ENCODE peak calls at places on chromosomes 2 and 18, in five cellular contexts. E, V, X, Y and J are unnamed samples.

GRCh38 chr2:122055541-122055940 is 300.1 kb downstream of the TSN start:
- DNase-seq in E (no peak), V (no peak), X (no peak), Y (no peak), J (no peak)

GRCh38 chr2:24400207-24400907 is 40.0 kb upstream of the ITSN2 start:
- DNase-seq in E (no peak), V (no peak), X (no peak), Y (no peak), J (no peak)

GRCh38 chr18:7924616-7925015 is 357.5 kb downstream of the PTPRM start:
- DNase-seq in E (no peak), V (no peak), X (no peak), Y (no peak), J (no peak)

GRCh38 chr2:211879323-211879722 is 659.3 kb downstream of the ERBB4 start:
- DNase-seq in E (no peak), V (no peak), X (no peak), Y (no peak), J (peak; percentile 41)

GRCh38 chr18:60846396-60846795 is 473.8 kb upstream of the MC4R start:
- DNase-seq in E (no peak), V (no peak), X (no peak), Y (no peak), J (no peak)

GRCh38 chr2:190532581-190532980 is 1.9 kb downstream of the NEMP2 start:
- DNase-seq in E (no peak), V (no peak), X (no peak), Y (no peak), J (no peak)

GRCh38 chr18:41004320-41004719 is 950.7 kb upstream of the PIK3C3 start:
- DNase-seq in E (no peak), V (no peak), X (no peak), Y (no peak), J (no peak)

GRCh38 chr2:12606472-12607000 is 110.2 kb upstream of the TRIB2 start:
- DNase-seq in E (peak; percentile 14), V (no peak), X (no peak), Y (no peak), J (peak; percentile 81)

GRCh38 chr2:12202702-12203101 is 456.3 kb downstream of the LPIN1 start:
- DNase-seq in E (peak; percentile 37), V (no peak), X (peak; percentile 10), Y (no peak), J (peak; percentile 14)

GRCh38 chr18:35524236-35524635 is 26.5 kb upstream of the INO80C start:
- DNase-seq in E (no peak), V (no peak), X (no peak), Y (no peak), J (no peak)

GRCh38 chr2:149329068-149329467 is 1.3 kb upstream of the LYPD6 start:
- DNase-seq in E (no peak), V (peak; percentile 35), X (no peak), Y (no peak), J (no peak)

GRCh38 chr2:70303186-70303585 is 1.3 kb upstream of the FAM136A start:
- DNase-seq in E (no peak), V (no peak), X (no peak), Y (no peak), J (no peak)

GRCh38 chr2:173160618-173161017 is 85.0 kb downstream of the MAP3K20 start:
- DNase-seq in E (no peak), V (no peak), X (no peak), Y (no peak), J (no peak)

GRCh38 chr2:7133521-7133920 is 216.3 kb downstream of the RNF144A start:
- DNase-seq in E (no peak), V (no peak), X (no peak), Y (no peak), J (no peak)

GRCh38 chr2:235493402-235493774 is 455 bp upstream of the AGAP1 start:
- DNase-seq in E (no peak), V (no peak), X (no peak), Y (no peak), J (peak; percentile 48)

GRCh38 chr2:231344851-231345250 is 50.7 kb upstream of the B3GNT7 start:
- DNase-seq in E (no peak), V (no peak), X (no peak), Y (no peak), J (no peak)

GRCh38 chr2:113847144-113847543 is 42.7 kb upstream of the ACTR3 start:
- DNase-seq in E (peak; percentile 9), V (no peak), X (no peak), Y (no peak), J (peak; percentile 54)

GRCh38 chr18:286515-287310 is 18.9 kb upstream of the THOC1 start:
- DNase-seq in E (no peak), V (no peak), X (no peak), Y (no peak), J (peak; percentile 69)

GRCh38 chr18:55685638-55686037 is 97.6 kb upstream of the TCF4 start:
- DNase-seq in E (no peak), V (no peak), X (no peak), Y (no peak), J (no peak)

GRCh38 chr2:34570266-34570872 is 971.3 kb upstream of the FAM98A start:
- DNase-seq in E (no peak), V (no peak), X (no peak), Y (no peak), J (no peak)

GRCh38 chr2:10191554-10191953 is 69.0 kb downstream of the RRM2 start:
- DNase-seq in E (no peak), V (no peak), X (no peak), Y (no peak), J (no peak)

GRCh38 chr2:157876066-157876770 is at the start of gene ACVR1:
- DNase-seq in E (peak; percentile 97), V (peak; percentile 94), X (peak; percentile 96), Y (peak; percentile 96), J (peak; percentile 97)
- TF ChIP-seq CTCF in E (peak; percentile 40), V (no peak), X (peak; percentile 37), Y (no peak), J (peak; percentile 13)

GRCh38 chr18:9711361-9712129 is 3.4 kb downstream of the RAB31 start:
- DNase-seq in E (no peak), V (no peak), X (no peak), Y (no peak), J (no peak)

GRCh38 chr18:9712130-9712577 is 4.1 kb downstream of the RAB31 start:
- DNase-seq in E (no peak), V (no peak), X (no peak), Y (no peak), J (no peak)

GRCh38 chr18:9708882-9709877 is 1.1 kb downstream of the RAB31 start:
- DNase-seq in E (peak; percentile 20), V (peak; percentile 27), X (no peak), Y (no peak), J (peak; percentile 56)

GRCh38 chr18:9708057-9708881 is at the start of gene RAB31:
- DNase-seq in E (peak; percentile 87), V (peak; percentile 56), X (no peak), Y (peak; percentile 66), J (peak; percentile 79)

DNA sequence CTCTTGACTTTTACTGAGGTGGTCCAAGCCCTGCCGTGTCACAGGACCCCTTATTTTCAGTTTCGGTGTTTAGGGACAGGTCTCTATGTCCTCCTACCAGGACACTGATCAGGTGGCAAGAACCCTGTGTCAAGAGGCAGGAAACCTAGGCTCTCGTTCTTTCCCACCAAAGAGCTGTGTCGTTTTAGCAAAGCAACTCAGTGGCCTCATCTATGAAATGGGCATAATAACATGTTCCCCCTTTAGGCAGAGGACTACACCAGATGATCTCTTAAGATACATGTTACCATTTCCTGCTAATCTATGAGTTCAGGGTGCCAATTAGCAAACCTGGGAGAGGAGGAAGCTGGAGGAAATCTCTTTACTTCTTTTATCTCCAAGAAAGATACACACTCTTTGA is 1.9 kb downstream of the RAB31 start:
- DNase-seq in E (no peak), V (no peak), X (no peak), Y (no peak), J (no peak)
- H3K4me3 ChIP-seq in E (no peak overlapping the region), V (no peak overlapping the region), X (no peak overlapping the region), Y (no peak overlapping the region), J (peak overlapping the region; percentile 90)

GRCh38 chr2:127697482-127698180 is 3.7 kb upstream of the SFT2D3 start:
- DNase-seq in E (no peak), V (no peak), X (no peak), Y (no peak), J (no peak)

GRCh38 chr2:127698553-127699355 is 2.5 kb upstream of the SFT2D3 start:
- DNase-seq in E (no peak), V (no peak), X (no peak), Y (no peak), J (no peak)

GRCh38 chr2:127700527-127701192 is 637 bp upstream of the SFT2D3 start:
- DNase-seq in E (peak; percentile 48), V (peak; percentile 90), X (no peak), Y (peak; percentile 46), J (no peak)

GRCh38 chr2:127694986-127695385 is 6.3 kb upstream of the SFT2D3 start:
- DNase-seq in E (no peak), V (no peak), X (no peak), Y (no peak), J (peak; percentile 76)

DNA sequence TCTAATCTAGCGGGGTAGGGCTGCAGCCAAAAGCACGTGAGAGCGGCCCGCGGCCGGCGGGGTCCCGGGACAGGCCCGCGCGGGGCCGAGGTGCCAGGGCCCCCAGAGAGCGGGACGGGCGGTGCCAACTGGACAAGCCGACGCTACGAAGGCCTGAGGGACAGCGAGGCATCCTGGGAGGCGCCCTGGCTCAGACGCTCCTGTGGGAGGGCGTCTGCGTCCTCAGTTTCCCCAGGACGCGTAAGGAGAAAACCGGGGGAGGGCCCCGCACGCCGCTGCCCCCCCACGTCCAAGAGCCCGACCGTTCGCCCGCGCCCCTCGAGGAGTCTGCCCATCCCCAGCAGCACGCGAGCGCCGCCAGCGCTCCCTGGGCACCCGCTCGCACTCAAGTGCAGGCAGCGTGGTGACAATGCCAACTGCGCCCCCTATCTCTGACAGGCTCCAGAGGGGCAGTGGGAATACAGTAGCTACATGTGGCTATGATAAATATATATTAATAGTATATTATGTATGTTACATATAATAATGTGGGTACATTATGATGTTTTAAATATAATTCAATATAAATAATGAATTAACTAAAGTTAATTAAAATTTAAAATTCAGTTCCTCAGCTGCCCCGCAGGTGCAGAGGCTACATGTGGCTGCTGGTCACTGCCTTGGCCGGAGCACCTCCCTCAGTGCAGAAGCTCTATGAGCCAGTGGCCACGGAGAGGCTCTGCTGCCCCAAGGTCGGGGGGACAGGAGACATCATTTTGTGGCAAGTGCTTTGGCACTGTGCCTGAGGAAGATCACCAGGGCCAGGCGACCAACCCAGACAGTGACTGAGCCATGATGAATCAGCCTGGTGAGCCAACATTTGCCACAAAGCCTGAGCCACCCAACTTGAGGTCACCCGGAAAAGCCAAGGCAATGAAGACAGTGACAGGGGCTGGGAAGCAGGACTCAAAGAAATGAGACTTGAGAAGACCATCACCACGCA is 5.5 kb upstream of the SFT2D3 start:
- DNase-seq in E (peak; percentile 78), V (peak; percentile 75), X (no peak), Y (peak; percentile 53), J (peak; percentile 16)
- TF ChIP-seq CTCF in E (peak; percentile 77), V (peak; percentile 48), X (peak; percentile 44), Y (no peak), J (peak; percentile 21)

GRCh38 chr2:206981739-206982336 is 42.5 kb downstream of the CPO start:
- DNase-seq in E (peak; percentile 69), V (peak; percentile 27), X (peak; percentile 47), Y (peak; percentile 23), J (peak; percentile 80)

GRCh38 chr2:206983156-206983875 is 44.0 kb downstream of the CPO start:
- DNase-seq in E (no peak), V (no peak), X (no peak), Y (no peak), J (no peak)

GRCh38 chr2:206984206-206984605 is 44.9 kb downstream of the CPO start:
- DNase-seq in E (no peak), V (no peak), X (peak; percentile 36), Y (no peak), J (no peak)

GRCh38 chr2:206981089-206981674 is 41.9 kb downstream of the CPO start:
- DNase-seq in E (peak; percentile 8), V (no peak), X (no peak), Y (no peak), J (no peak)

GRCh38 chr2:206982360-206982759 is 43.0 kb downstream of the CPO start:
- DNase-seq in E (no peak), V (no peak), X (no peak), Y (no peak), J (no peak)
- H3K4me3 ChIP-seq in E (no peak overlapping the region), V (no peak overlapping the region), X (no peak overlapping the region), Y (no peak overlapping the region), J (no peak overlapping the region)